ENCODE peak calls at places on chromosome 11, in seven cellular contexts. F is cardiac muscle cell, G is gastrocnemius medialis, B is keratinocyte, M is psoas muscle, A is left lung, R is esophagus muscularis mucosa. L is an unnamed sample. For H3K9me3, the result is how much of the 10 kb centered on the place peaks cover.

GRCh38 chr11:102592634-102593581 is 32.2 kb downstream of the MMP20 start:
- DNase-seq in F (peak), G (no peak), B (no peak), M (no peak), A (no peak), R (no peak), L (no peak)

GRCh38 chr11:67731583-67731982 is 57.2 kb upstream of the ALDH3B2 start:
- DNase-seq in F (no peak), G (no peak), B (no peak), M (no peak), A (no peak), R (no peak), L (no peak)

GRCh38 chr11:95230054-95231034 is 658 bp downstream of the SESN3 start:
- DNase-seq in F (peak), G (no peak), B (no peak), M (peak), A (peak), R (peak), L (no peak)

GRCh38 chr11:2413735-2414579 is 13.4 kb downstream of the TSSC4 start:
- DNase-seq in F (no peak), G (peak), B (no peak), M (no peak), A (no peak), R (no peak), L (no peak)

GRCh38 chr11:27497284-27497866 is 9.2 kb downstream of the LIN7C start:
- DNase-seq in F (peak), G (no peak), B (no peak), M (no peak), A (no peak), R (no peak), L (no peak)

GRCh38 chr11:29161216-29161615 is 855.6 kb downstream of the KCNA4 start:
- DNase-seq in F (no peak), G (no peak), B (no peak), M (no peak), A (no peak), R (no peak), L (no peak)

GRCh38 chr11:112958670-112959069 is 2.5 kb upstream of the NCAM1 start:
- DNase-seq in F (no peak), G (no peak), B (no peak), M (no peak), A (no peak), R (no peak), L (no peak)

GRCh38 chr11:118792642-118793124 is 1.7 kb upstream of the DDX6 start:
- DNase-seq in F (peak), G (peak), B (peak), M (no peak), A (peak), R (peak), L (peak)

GRCh38 chr11:32081129-32081641 is 9.7 kb upstream of the RCN1 start:
- DNase-seq in F (no peak), G (peak), B (no peak), M (no peak), A (no peak), R (no peak), L (no peak)

GRCh38 chr11:15707971-15708370 is 593.2 kb downstream of the INSC start:
- DNase-seq in F (no peak), G (peak), B (no peak), M (peak), A (no peak), R (no peak), L (no peak)

GRCh38 chr11:83464181-83464580 is 178.0 kb upstream of the CCDC90B start:
- DNase-seq in F (no peak), G (no peak), B (no peak), M (no peak), A (no peak), R (no peak), L (no peak)

GRCh38 chr11:13889566-13890214 is 72.8 kb upstream of the SPON1 start:
- DNase-seq in F (no peak), G (no peak), B (no peak), M (no peak), A (no peak), R (no peak), L (no peak)

GRCh38 chr11:47617417-47617809 is 23.2 kb upstream of the C1QTNF4 start:
- DNase-seq in F (no peak), G (no peak), B (no peak), M (no peak), A (no peak), R (no peak), L (no peak)

GRCh38 chr11:25981998-25982397 is 349.9 kb upstream of the ANO3 start:
- DNase-seq in F (peak), G (no peak), B (no peak), M (no peak), A (no peak), R (no peak), L (no peak)

GRCh38 chr11:108958446-108959123 is 293.7 kb downstream of the DDX10 start:
- DNase-seq in F (no peak), G (no peak), B (no peak), M (no peak), A (no peak), R (no peak), L (no peak)

GRCh38 chr11:68992743-68993255 is 12.0 kb upstream of the MRGPRD start:
- DNase-seq in F (no peak), G (no peak), B (no peak), M (peak), A (peak), R (no peak), L (no peak)

GRCh38 chr11:78336877-78337553 is 80.6 kb downstream of the GAB2 start:
- DNase-seq in F (no peak), G (no peak), B (no peak), M (no peak), A (no peak), R (no peak), L (no peak)

GRCh38 chr11:11293798-11294611 is 59.0 kb downstream of the CSNK2A3 start:
- DNase-seq in F (peak), G (no peak), B (no peak), M (no peak), A (no peak), R (no peak), L (no peak)

GRCh38 chr11:19793356-19793755 is 80.7 kb downstream of the NAV2 start:
- DNase-seq in F (no peak), G (no peak), B (no peak), M (no peak), A (no peak), R (no peak), L (no peak)

GRCh38 chr11:111739299-111739698 is 26.9 kb downstream of the PPP2R1B start:
- DNase-seq in F (no peak), G (no peak), B (no peak), M (no peak), A (no peak), R (no peak), L (no peak)

GRCh38 chr11:37504925-37505324 is 906.9 kb upstream of the RAG2 start:
- DNase-seq in F (no peak), G (no peak), B (peak), M (no peak), A (no peak), R (no peak), L (no peak)

GRCh38 chr11:6703247-6704063 is 20.3 kb upstream of the MRPL17 start:
- DNase-seq in F (peak), G (peak), B (no peak), M (no peak), A (peak), R (no peak), L (no peak)

GRCh38 chr11:19493446-19493845 is 219.2 kb upstream of the NAV2 start:
- DNase-seq in F (no peak), G (no peak), B (no peak), M (no peak), A (no peak), R (no peak), L (no peak)

GRCh38 chr11:31805037-31805628 is 6.0 kb downstream of the PAX6 start:
- DNase-seq in F (no peak), G (no peak), B (no peak), M (no peak), A (no peak), R (peak), L (no peak)

GRCh38 chr11:32960553-32961164 is 55.0 kb upstream of the DEPDC7 start:
- DNase-seq in F (peak), G (no peak), B (peak), M (no peak), A (no peak), R (no peak), L (no peak)

GRCh38 chr11:68839953-68840641 is 1.6 kb downstream of the CPT1A start:
- DNase-seq in F (peak), G (no peak), B (no peak), M (no peak), A (no peak), R (no peak), L (no peak)

GRCh38 chr11:10749476-10749875 is 1.6 kb upstream of the CTR9 start:
- DNase-seq in F (no peak), G (no peak), B (no peak), M (no peak), A (no peak), R (no peak), L (no peak)

GRCh38 chr11:126468102-126468521 is 112.6 kb downstream of the ST3GAL4 start:
- DNase-seq in F (no peak), G (peak), B (no peak), M (no peak), A (no peak), R (no peak), L (no peak)

GRCh38 chr11:121898913-121899312 is 217.1 kb downstream of the BLID start:
- DNase-seq in F (no peak), G (no peak), B (no peak), M (no peak), A (no peak), R (no peak), L (no peak)

GRCh38 chr11:27485930-27486773 is 13.6 kb upstream of the LGR4 start:
- DNase-seq in F (peak), G (no peak), B (no peak), M (no peak), A (no peak), R (no peak), L (no peak)

DNA sequence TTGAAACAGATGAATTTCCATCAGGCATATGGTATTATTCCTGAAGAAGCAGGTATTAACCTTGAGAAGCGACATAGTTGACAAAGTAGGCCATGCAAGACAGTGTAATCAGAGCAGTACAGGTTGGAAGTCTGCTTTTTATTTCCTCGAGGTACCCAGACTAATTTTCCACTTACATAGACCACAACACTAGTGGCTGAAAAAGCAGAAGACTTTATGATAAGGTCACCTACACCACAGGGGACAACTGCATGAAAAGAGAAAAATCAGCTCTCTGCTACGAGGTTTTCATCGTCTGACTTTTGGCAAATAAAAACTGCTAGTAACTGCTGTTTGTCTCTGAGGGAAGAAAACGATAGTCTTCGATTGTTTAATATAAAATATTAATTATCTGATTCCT is 77.5 kb downstream of the CNTN5 start:
- DNase-seq in F (no peak), G (no peak), B (no peak), M (no peak), A (no peak), R (no peak), L (no peak)
- H3K9me3 ChIP-seq in F (under half), G (under half), B (under half), M (under half), A (under half), R (under half), L (under half)

DNA sequence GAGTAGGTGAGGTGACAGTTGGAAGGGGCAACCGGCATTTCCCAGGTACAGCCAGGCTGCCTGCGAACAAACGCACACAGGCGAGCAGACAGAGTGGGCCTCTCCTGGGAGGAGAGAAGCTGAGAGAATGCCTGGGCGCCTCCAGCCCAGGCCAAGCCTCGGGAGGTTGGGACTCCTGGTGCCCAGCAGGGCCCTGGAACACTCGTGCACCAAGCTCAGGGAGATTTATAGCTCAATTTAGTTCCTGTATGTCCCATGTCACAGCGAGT is 153.8 kb downstream of the CTTN start:
- DNase-seq in F (no peak), G (no peak), B (no peak), M (peak), A (no peak), R (no peak), L (no peak)
- H3K9me3 ChIP-seq in F (under half), G (under half), B (under half), M (under half), A (under half), R (under half), L (under half)

DNA sequence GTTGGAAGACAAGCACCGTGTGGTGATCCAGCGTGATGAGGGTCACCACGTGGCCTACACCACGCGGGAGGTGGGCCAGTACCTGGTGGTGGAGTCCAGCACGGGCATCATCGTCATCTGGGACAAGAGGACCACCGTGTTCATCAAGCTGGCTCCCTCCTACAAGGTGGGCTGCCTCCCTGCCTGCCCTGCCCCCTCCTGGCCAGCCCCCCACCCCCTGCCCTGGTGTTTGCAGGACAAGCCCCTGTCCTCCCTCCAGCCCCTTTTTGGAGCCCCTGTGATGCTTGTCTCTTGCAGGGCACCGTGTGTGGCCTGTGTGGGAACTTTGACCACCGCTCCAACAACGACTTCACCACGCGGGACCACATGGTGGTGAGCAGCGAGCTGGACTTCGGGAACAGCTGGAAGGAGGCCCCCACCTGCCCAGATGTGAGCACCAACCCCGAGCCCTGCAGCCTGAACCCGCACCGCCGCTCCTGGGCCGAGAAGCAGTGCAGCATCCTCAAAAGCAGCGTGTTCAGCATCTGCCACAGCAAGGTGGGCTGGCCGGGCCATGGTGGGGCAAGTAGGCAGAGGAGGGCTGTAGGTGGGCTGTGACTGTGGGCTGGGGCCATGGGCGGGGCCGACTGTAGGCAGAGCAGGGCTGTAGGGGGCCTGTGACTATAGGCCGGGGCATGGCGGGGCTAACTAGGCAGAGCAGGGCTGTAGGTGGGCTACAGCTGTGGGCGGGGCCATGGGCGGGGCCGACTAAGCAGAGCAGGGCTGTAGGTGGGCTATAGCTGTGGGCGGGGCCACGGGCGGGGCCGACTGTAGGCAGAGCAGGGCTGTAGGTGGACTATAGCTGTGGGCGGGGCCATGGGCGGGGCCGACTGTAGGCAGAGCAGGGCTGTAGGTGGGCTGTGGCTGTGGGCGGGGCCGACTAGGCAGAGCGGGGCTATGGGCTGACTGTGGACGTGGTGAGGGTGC is 13.6 kb downstream of the MUC2 start:
- DNase-seq in F (no peak), G (peak), B (no peak), M (peak), A (no peak), R (no peak), L (no peak)
- H3K9me3 ChIP-seq in F (under half), G (under half), B (under half), M (under half), A (under half), R (under half), L (under half)

GRCh38 chr11:45724145-45724544 is 58.7 kb upstream of the CHST1 start:
- DNase-seq in F (peak), G (no peak), B (no peak), M (no peak), A (no peak), R (no peak), L (no peak)
- H3K9me3 ChIP-seq in F (under half), G (under half), B (under half), M (under half), A (under half), R (under half), L (under half)

DNA sequence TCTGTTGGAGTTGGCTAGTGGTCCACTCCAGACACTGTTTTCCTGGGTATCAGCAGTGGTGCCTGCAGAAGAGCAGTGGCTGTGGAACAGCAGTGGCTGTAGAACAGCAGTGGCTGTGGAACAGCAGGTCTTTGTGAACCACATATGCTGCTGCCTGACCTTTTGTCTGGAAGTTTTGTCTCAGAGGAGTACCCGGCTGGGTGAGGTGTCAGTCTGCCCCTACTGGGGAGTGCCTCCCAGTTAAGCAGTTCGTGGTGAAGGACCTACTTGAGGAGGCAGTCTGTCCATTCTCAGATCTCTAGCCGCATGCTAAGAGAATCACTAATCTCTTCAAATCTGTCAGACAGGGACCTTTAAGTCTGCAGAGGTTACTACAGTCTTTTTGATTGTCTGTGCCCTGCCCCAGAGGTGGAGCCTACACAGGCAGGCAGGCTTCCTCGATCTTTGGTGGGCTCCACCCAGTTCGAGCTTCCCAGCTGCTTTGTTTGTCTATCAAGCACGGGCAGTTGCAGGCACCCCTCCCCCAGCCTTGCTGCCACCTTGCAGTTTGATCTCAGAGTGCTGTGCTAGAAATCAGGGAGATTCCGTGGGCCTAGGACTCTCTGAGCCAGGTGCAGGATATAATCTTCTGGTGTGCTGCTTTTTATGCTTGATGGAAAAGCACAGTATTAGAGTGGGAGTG is 89.1 kb upstream of the TRIM48 start:
- DNase-seq in F (no peak), G (no peak), B (no peak), M (no peak), A (no peak), R (peak), L (no peak)
- H3K9me3 ChIP-seq in F (under half), G (under half), B (under half), M (under half), A (half or more), R (under half), L (under half)

GRCh38 chr11:71356280-71356876 is 91.8 kb downstream of the DHCR7 start:
- DNase-seq in F (no peak), G (no peak), B (no peak), M (no peak), A (no peak), R (no peak), L (no peak)
- H3K9me3 ChIP-seq in F (under half), G (under half), B (under half), M (under half), A (under half), R (under half), L (under half)

GRCh38 chr11:35548925-35549561 is 23.6 kb upstream of the PAMR1 start:
- DNase-seq in F (no peak), G (no peak), B (no peak), M (no peak), A (no peak), R (peak), L (no peak)
- H3K9me3 ChIP-seq in F (under half), G (under half), B (under half), M (under half), A (under half), R (under half), L (under half)

L was measured in T-helper 17 cell.